ENCODE peak calls at places on chromosome 3, in six cellular contexts. One of them, this sample, is unnamed.

GRCh38 chr3:143311096-143311495 is 191.5 kb downstream of the CHST2 start:
- DNase-seq in naive B cell: no peak
- DNase-seq in brain microvascular endothelial cell: no peak
- DNase-seq in lower leg skin: no peak
- DNase-seq in stimulated activated CD4-positive, alpha-beta T cell treated with anti-CD3 and anti-CD28 coated beads, Interleukin-2, amount 100 ng/mL, for 24 hours: no peak
- DNase-seq in right cardiac atrium: no peak
- DNase-seq in this sample: no peak

GRCh38 chr3:150242220-150242938 is 165.7 kb upstream of the TSC22D2 start:
- DNase-seq in naive B cell: no peak
- DNase-seq in brain microvascular endothelial cell: no peak
- DNase-seq in lower leg skin: no peak
- DNase-seq in stimulated activated CD4-positive, alpha-beta T cell treated with anti-CD3 and anti-CD28 coated beads, Interleukin-2, amount 100 ng/mL, for 24 hours: no peak
- DNase-seq in right cardiac atrium: no peak
- DNase-seq in this sample: no peak

GRCh38 chr3:112132975-112133448 is at the start of gene GCSAM:
- DNase-seq in naive B cell: peak
- DNase-seq in brain microvascular endothelial cell: no peak
- DNase-seq in lower leg skin: no peak
- DNase-seq in stimulated activated CD4-positive, alpha-beta T cell treated with anti-CD3 and anti-CD28 coated beads, Interleukin-2, amount 100 ng/mL, for 24 hours: peak
- DNase-seq in right cardiac atrium: peak
- DNase-seq in this sample: peak

GRCh38 chr3:123349201-123349535 is 99.7 kb downstream of the ADCY5 start:
- DNase-seq in naive B cell: no peak
- DNase-seq in brain microvascular endothelial cell: no peak
- DNase-seq in lower leg skin: no peak
- DNase-seq in stimulated activated CD4-positive, alpha-beta T cell treated with anti-CD3 and anti-CD28 coated beads, Interleukin-2, amount 100 ng/mL, for 24 hours: no peak
- DNase-seq in right cardiac atrium: peak
- DNase-seq in this sample: no peak

GRCh38 chr3:184629555-184630160 is 68.1 kb downstream of the EPHB3 start:
- DNase-seq in naive B cell: no peak
- DNase-seq in brain microvascular endothelial cell: no peak
- DNase-seq in lower leg skin: no peak
- DNase-seq in stimulated activated CD4-positive, alpha-beta T cell treated with anti-CD3 and anti-CD28 coated beads, Interleukin-2, amount 100 ng/mL, for 24 hours: no peak
- DNase-seq in right cardiac atrium: no peak
- DNase-seq in this sample: no peak

GRCh38 chr3:32584660-32585059 is 14.0 kb upstream of the DYNC1LI1 start:
- DNase-seq in naive B cell: no peak
- DNase-seq in brain microvascular endothelial cell: peak
- DNase-seq in lower leg skin: no peak
- DNase-seq in stimulated activated CD4-positive, alpha-beta T cell treated with anti-CD3 and anti-CD28 coated beads, Interleukin-2, amount 100 ng/mL, for 24 hours: no peak
- DNase-seq in right cardiac atrium: no peak
- DNase-seq in this sample: no peak

GRCh38 chr3:107701299-107701698 is 178.5 kb downstream of the BBX start:
- DNase-seq in naive B cell: no peak
- DNase-seq in brain microvascular endothelial cell: no peak
- DNase-seq in lower leg skin: no peak
- DNase-seq in stimulated activated CD4-positive, alpha-beta T cell treated with anti-CD3 and anti-CD28 coated beads, Interleukin-2, amount 100 ng/mL, for 24 hours: no peak
- DNase-seq in right cardiac atrium: no peak
- DNase-seq in this sample: no peak

GRCh38 chr3:20043398-20043797 is 3.2 kb downstream of the KAT2B start:
- DNase-seq in naive B cell: peak
- DNase-seq in brain microvascular endothelial cell: peak
- DNase-seq in lower leg skin: peak
- DNase-seq in stimulated activated CD4-positive, alpha-beta T cell treated with anti-CD3 and anti-CD28 coated beads, Interleukin-2, amount 100 ng/mL, for 24 hours: peak
- DNase-seq in right cardiac atrium: peak
- DNase-seq in this sample: peak

GRCh38 chr3:65582012-65582717 is 456.6 kb downstream of the MAGI1 start:
- DNase-seq in naive B cell: no peak
- DNase-seq in brain microvascular endothelial cell: no peak
- DNase-seq in lower leg skin: no peak
- DNase-seq in stimulated activated CD4-positive, alpha-beta T cell treated with anti-CD3 and anti-CD28 coated beads, Interleukin-2, amount 100 ng/mL, for 24 hours: no peak
- DNase-seq in right cardiac atrium: no peak
- DNase-seq in this sample: no peak

GRCh38 chr3:47605646-47606045 is 27.0 kb upstream of the CSPG5 start:
- DNase-seq in naive B cell: no peak
- DNase-seq in brain microvascular endothelial cell: peak
- DNase-seq in lower leg skin: no peak
- DNase-seq in stimulated activated CD4-positive, alpha-beta T cell treated with anti-CD3 and anti-CD28 coated beads, Interleukin-2, amount 100 ng/mL, for 24 hours: no peak
- DNase-seq in right cardiac atrium: no peak
- DNase-seq in this sample: no peak

GRCh38 chr3:127677541-127678314 is 5.0 kb downstream of the ABTB1 start:
- DNase-seq in naive B cell: no peak
- DNase-seq in brain microvascular endothelial cell: no peak
- DNase-seq in lower leg skin: peak
- DNase-seq in stimulated activated CD4-positive, alpha-beta T cell treated with anti-CD3 and anti-CD28 coated beads, Interleukin-2, amount 100 ng/mL, for 24 hours: no peak
- DNase-seq in right cardiac atrium: peak
- DNase-seq in this sample: no peak

GRCh38 chr3:52792961-52793695 is 1.5 kb upstream of the ITIH3 start:
- DNase-seq in naive B cell: no peak
- DNase-seq in brain microvascular endothelial cell: no peak
- DNase-seq in lower leg skin: no peak
- DNase-seq in stimulated activated CD4-positive, alpha-beta T cell treated with anti-CD3 and anti-CD28 coated beads, Interleukin-2, amount 100 ng/mL, for 24 hours: no peak
- DNase-seq in right cardiac atrium: no peak
- DNase-seq in this sample: no peak

GRCh38 chr3:2392981-2393380 is 294.3 kb downstream of the CNTN4 start:
- DNase-seq in naive B cell: no peak
- DNase-seq in brain microvascular endothelial cell: no peak
- DNase-seq in lower leg skin: no peak
- DNase-seq in stimulated activated CD4-positive, alpha-beta T cell treated with anti-CD3 and anti-CD28 coated beads, Interleukin-2, amount 100 ng/mL, for 24 hours: no peak
- DNase-seq in right cardiac atrium: no peak
- DNase-seq in this sample: no peak

GRCh38 chr3:87437765-87438164 is 161.4 kb upstream of the POU1F1 start:
- DNase-seq in naive B cell: no peak
- DNase-seq in brain microvascular endothelial cell: peak
- DNase-seq in lower leg skin: no peak
- DNase-seq in stimulated activated CD4-positive, alpha-beta T cell treated with anti-CD3 and anti-CD28 coated beads, Interleukin-2, amount 100 ng/mL, for 24 hours: no peak
- DNase-seq in right cardiac atrium: no peak
- DNase-seq in this sample: no peak

GRCh38 chr3:127970966-127971592 is 56.0 kb downstream of the KBTBD12 start:
- DNase-seq in naive B cell: peak
- DNase-seq in brain microvascular endothelial cell: peak
- DNase-seq in lower leg skin: no peak
- DNase-seq in stimulated activated CD4-positive, alpha-beta T cell treated with anti-CD3 and anti-CD28 coated beads, Interleukin-2, amount 100 ng/mL, for 24 hours: no peak
- DNase-seq in right cardiac atrium: no peak
- DNase-seq in this sample: peak

GRCh38 chr3:5115506-5116162 is 6.5 kb upstream of the ARL8B start:
- DNase-seq in naive B cell: no peak
- DNase-seq in brain microvascular endothelial cell: no peak
- DNase-seq in lower leg skin: peak
- DNase-seq in stimulated activated CD4-positive, alpha-beta T cell treated with anti-CD3 and anti-CD28 coated beads, Interleukin-2, amount 100 ng/mL, for 24 hours: no peak
- DNase-seq in right cardiac atrium: no peak
- DNase-seq in this sample: no peak

GRCh38 chr3:64408770-64409169 is 183.5 kb upstream of the PRICKLE2 start:
- DNase-seq in naive B cell: no peak
- DNase-seq in brain microvascular endothelial cell: no peak
- DNase-seq in lower leg skin: no peak
- DNase-seq in stimulated activated CD4-positive, alpha-beta T cell treated with anti-CD3 and anti-CD28 coated beads, Interleukin-2, amount 100 ng/mL, for 24 hours: no peak
- DNase-seq in right cardiac atrium: no peak
- DNase-seq in this sample: no peak

GRCh38 chr3:18087963-18088362 is 337.2 kb downstream of the SATB1 start:
- DNase-seq in naive B cell: no peak
- DNase-seq in brain microvascular endothelial cell: no peak
- DNase-seq in lower leg skin: no peak
- DNase-seq in stimulated activated CD4-positive, alpha-beta T cell treated with anti-CD3 and anti-CD28 coated beads, Interleukin-2, amount 100 ng/mL, for 24 hours: no peak
- DNase-seq in right cardiac atrium: no peak
- DNase-seq in this sample: no peak

GRCh38 chr3:150631515-150632221 is 28.5 kb downstream of the SELENOT start:
- DNase-seq in naive B cell: no peak
- DNase-seq in brain microvascular endothelial cell: no peak
- DNase-seq in lower leg skin: no peak
- DNase-seq in stimulated activated CD4-positive, alpha-beta T cell treated with anti-CD3 and anti-CD28 coated beads, Interleukin-2, amount 100 ng/mL, for 24 hours: no peak
- DNase-seq in right cardiac atrium: no peak
- DNase-seq in this sample: no peak

GRCh38 chr3:141366285-141367037 is 1.8 kb upstream of the ZBTB38 start:
- DNase-seq in naive B cell: no peak
- DNase-seq in brain microvascular endothelial cell: peak
- DNase-seq in lower leg skin: no peak
- DNase-seq in stimulated activated CD4-positive, alpha-beta T cell treated with anti-CD3 and anti-CD28 coated beads, Interleukin-2, amount 100 ng/mL, for 24 hours: no peak
- DNase-seq in right cardiac atrium: no peak
- DNase-seq in this sample: no peak

GRCh38 chr3:42699511-42699971 is 3.1 kb downstream of the HHATL start:
- DNase-seq in naive B cell: no peak
- DNase-seq in brain microvascular endothelial cell: no peak
- DNase-seq in lower leg skin: peak
- DNase-seq in stimulated activated CD4-positive, alpha-beta T cell treated with anti-CD3 and anti-CD28 coated beads, Interleukin-2, amount 100 ng/mL, for 24 hours: no peak
- DNase-seq in right cardiac atrium: no peak
- DNase-seq in this sample: no peak

GRCh38 chr3:124997303-124998246 is 58.2 kb downstream of the HEG1 start:
- DNase-seq in naive B cell: no peak
- DNase-seq in brain microvascular endothelial cell: no peak
- DNase-seq in lower leg skin: no peak
- DNase-seq in stimulated activated CD4-positive, alpha-beta T cell treated with anti-CD3 and anti-CD28 coated beads, Interleukin-2, amount 100 ng/mL, for 24 hours: no peak
- DNase-seq in right cardiac atrium: peak
- DNase-seq in this sample: no peak

GRCh38 chr3:123552095-123552714 is 32.6 kb downstream of the HACD2 start:
- DNase-seq in naive B cell: no peak
- DNase-seq in brain microvascular endothelial cell: peak
- DNase-seq in lower leg skin: no peak
- DNase-seq in stimulated activated CD4-positive, alpha-beta T cell treated with anti-CD3 and anti-CD28 coated beads, Interleukin-2, amount 100 ng/mL, for 24 hours: no peak
- DNase-seq in right cardiac atrium: no peak
- DNase-seq in this sample: no peak

GRCh38 chr3:128623762-128624176 is 26.8 kb downstream of the RPN1 start:
- DNase-seq in naive B cell: no peak
- DNase-seq in brain microvascular endothelial cell: peak
- DNase-seq in lower leg skin: no peak
- DNase-seq in stimulated activated CD4-positive, alpha-beta T cell treated with anti-CD3 and anti-CD28 coated beads, Interleukin-2, amount 100 ng/mL, for 24 hours: no peak
- DNase-seq in right cardiac atrium: peak
- DNase-seq in this sample: no peak

GRCh38 chr3:182118081-182118480 is 406.4 kb downstream of the SOX2 start:
- DNase-seq in naive B cell: no peak
- DNase-seq in brain microvascular endothelial cell: no peak
- DNase-seq in lower leg skin: no peak
- DNase-seq in stimulated activated CD4-positive, alpha-beta T cell treated with anti-CD3 and anti-CD28 coated beads, Interleukin-2, amount 100 ng/mL, for 24 hours: no peak
- DNase-seq in right cardiac atrium: no peak
- DNase-seq in this sample: no peak

GRCh38 chr3:127017229-127017628 is 34.3 kb downstream of the PLXNA1 start:
- DNase-seq in naive B cell: no peak
- DNase-seq in brain microvascular endothelial cell: no peak
- DNase-seq in lower leg skin: no peak
- DNase-seq in stimulated activated CD4-positive, alpha-beta T cell treated with anti-CD3 and anti-CD28 coated beads, Interleukin-2, amount 100 ng/mL, for 24 hours: no peak
- DNase-seq in right cardiac atrium: no peak
- DNase-seq in this sample: no peak